ENCODE peak calls at places on chromosomes 16 and 17, in nine cellular contexts. One of them, this sample, is unnamed.

GRCh38 chr17:67942810-67943209 is 53.5 kb downstream of the C17orf58 start:
- DNase-seq in hepatocyte: peak; percentile 5
- DNase-seq in mucosa of descending colon: no peak
- DNase-seq in aorta: no peak
- DNase-seq in thoracic aorta: no peak
- DNase-seq in ascending aorta: no peak
- DNase-seq in right lobe of liver: no peak
- DNase-seq in PC-3: peak; percentile 75
- DNase-seq in gastrocnemius medialis: no peak
- DNase-seq in this sample: no peak

GRCh38 chr16:64948056-64948455 is 173.8 kb downstream of the CDH11 start:
- DNase-seq in ascending aorta: no peak
- DNase-seq in PC-3: no peak
- DNase-seq in gastrocnemius medialis: no peak
- DNase-seq in mucosa of descending colon: no peak
- DNase-seq in hepatocyte: no peak
- DNase-seq in thoracic aorta: no peak
- DNase-seq in right lobe of liver: no peak
- DNase-seq in aorta: no peak
- DNase-seq in this sample: no peak

GRCh38 chr17:67891481-67892119 is 66.3 kb downstream of the BPTF start:
- DNase-seq in thoracic aorta: no peak
- DNase-seq in hepatocyte: peak; percentile 53
- DNase-seq in ascending aorta: no peak
- DNase-seq in PC-3: peak; percentile 73
- DNase-seq in right lobe of liver: peak; percentile 30
- DNase-seq in mucosa of descending colon: peak; percentile 32
- DNase-seq in gastrocnemius medialis: no peak
- DNase-seq in aorta: no peak
- DNase-seq in this sample: no peak

GRCh38 chr16:15949210-15950166 is at the start of gene ABCC1:
- DNase-seq in gastrocnemius medialis: peak; percentile 40
- DNase-seq in right lobe of liver: peak; percentile 53
- DNase-seq in PC-3: peak; percentile 49
- DNase-seq in hepatocyte: peak; percentile 68
- DNase-seq in ascending aorta: no peak
- DNase-seq in mucosa of descending colon: peak; percentile 46
- DNase-seq in thoracic aorta: no peak
- DNase-seq in aorta: peak; percentile 54
- DNase-seq in this sample: peak; percentile 56

GRCh38 chr16:4679854-4680636 is 13.3 kb upstream of the NUDT16L1 start:
- DNase-seq in hepatocyte: no peak
- DNase-seq in aorta: peak; percentile 90
- DNase-seq in mucosa of descending colon: peak; percentile 80
- DNase-seq in right lobe of liver: peak; percentile 86
- DNase-seq in PC-3: peak; percentile 91
- DNase-seq in thoracic aorta: no peak
- DNase-seq in gastrocnemius medialis: peak; percentile 57
- DNase-seq in ascending aorta: no peak
- DNase-seq in this sample: peak; percentile 75

GRCh38 chr16:1745181-1745899 is 26.0 kb downstream of the NME3 start:
- DNase-seq in aorta: no peak
- DNase-seq in mucosa of descending colon: no peak
- DNase-seq in gastrocnemius medialis: no peak
- DNase-seq in right lobe of liver: no peak
- DNase-seq in hepatocyte: no peak
- DNase-seq in thoracic aorta: no peak
- DNase-seq in ascending aorta: no peak
- DNase-seq in PC-3: peak; percentile 36
- DNase-seq in this sample: no peak

GRCh38 chr16:54280751-54281150 is 5.8 kb downstream of the IRX3 start:
- DNase-seq in gastrocnemius medialis: no peak
- DNase-seq in right lobe of liver: no peak
- DNase-seq in hepatocyte: no peak
- DNase-seq in mucosa of descending colon: no peak
- DNase-seq in PC-3: no peak
- DNase-seq in ascending aorta: no peak
- DNase-seq in aorta: no peak
- DNase-seq in thoracic aorta: no peak
- DNase-seq in this sample: no peak

GRCh38 chr16:49216593-49216992 is 65.0 kb downstream of the CBLN1 start:
- DNase-seq in mucosa of descending colon: peak; percentile 3
- DNase-seq in aorta: no peak
- DNase-seq in ascending aorta: no peak
- DNase-seq in gastrocnemius medialis: no peak
- DNase-seq in thoracic aorta: no peak
- DNase-seq in right lobe of liver: no peak
- DNase-seq in hepatocyte: peak; percentile 10
- DNase-seq in PC-3: no peak
- DNase-seq in this sample: peak; percentile 27

GRCh38 chr17:27578718-27579085 is 52.3 kb upstream of the LGALS9 start:
- DNase-seq in right lobe of liver: no peak
- DNase-seq in mucosa of descending colon: no peak
- DNase-seq in hepatocyte: peak; percentile 66
- DNase-seq in gastrocnemius medialis: peak; percentile 65
- DNase-seq in thoracic aorta: no peak
- DNase-seq in ascending aorta: no peak
- DNase-seq in PC-3: no peak
- DNase-seq in aorta: no peak
- DNase-seq in this sample: no peak

GRCh38 chr16:2816751-2817495 is at the start of gene PRSS21:
- DNase-seq in mucosa of descending colon: no peak
- DNase-seq in ascending aorta: no peak
- DNase-seq in aorta: peak; percentile 49
- DNase-seq in gastrocnemius medialis: no peak
- DNase-seq in thoracic aorta: no peak
- DNase-seq in hepatocyte: no peak
- DNase-seq in right lobe of liver: no peak
- DNase-seq in PC-3: no peak
- DNase-seq in this sample: no peak

GRCh38 chr16:89952049-89952448 is 3.5 kb downstream of the DEF8 start:
- DNase-seq in mucosa of descending colon: peak; percentile 62
- DNase-seq in PC-3: no peak
- DNase-seq in gastrocnemius medialis: no peak
- DNase-seq in thoracic aorta: no peak
- DNase-seq in right lobe of liver: no peak
- DNase-seq in hepatocyte: no peak
- DNase-seq in aorta: no peak
- DNase-seq in ascending aorta: no peak
- DNase-seq in this sample: no peak
- H3K4me1 ChIP-seq in mucosa of descending colon: peaks cover 9% of the 10 kb centered on the region
- H3K4me1 ChIP-seq in PC-3: peaks cover 4% of the 10 kb centered on the region
- H3K4me1 ChIP-seq in gastrocnemius medialis: peaks cover 9% of the 10 kb centered on the region
- H3K4me1 ChIP-seq in thoracic aorta: peaks cover 19% of the 10 kb centered on the region
- H3K4me1 ChIP-seq in right lobe of liver: no peaks in the 10 kb centered on the region
- H3K4me1 ChIP-seq in hepatocyte: peaks cover 7% of the 10 kb centered on the region
- H3K4me1 ChIP-seq in aorta: no peaks in the 10 kb centered on the region
- H3K4me1 ChIP-seq in ascending aorta: peaks cover 15% of the 10 kb centered on the region
- H3K4me1 ChIP-seq in this sample: peaks cover 3% of the 10 kb centered on the region

GRCh38 chr17:17834974-17835373 is 1.8 kb downstream of the SREBF1 start:
- DNase-seq in thoracic aorta: no peak
- DNase-seq in hepatocyte: no peak
- DNase-seq in gastrocnemius medialis: no peak
- DNase-seq in ascending aorta: no peak
- DNase-seq in right lobe of liver: peak; percentile 21
- DNase-seq in aorta: no peak
- DNase-seq in PC-3: no peak
- DNase-seq in mucosa of descending colon: no peak
- DNase-seq in this sample: peak; percentile 33
- H3K4me3 ChIP-seq in thoracic aorta: peak overlapping the region; percentile 97
- H3K4me3 ChIP-seq in hepatocyte: no peak overlapping the region
- H3K4me3 ChIP-seq in gastrocnemius medialis: peak overlapping the region; percentile 44
- H3K4me3 ChIP-seq in ascending aorta: no peak overlapping the region
- H3K4me3 ChIP-seq in right lobe of liver: no peak overlapping the region
- H3K4me3 ChIP-seq in aorta: no peak overlapping the region
- H3K4me3 ChIP-seq in PC-3: peak overlapping the region; percentile 86
- H3K4me3 ChIP-seq in mucosa of descending colon: no peak overlapping the region
- H3K4me3 ChIP-seq in this sample: no peak overlapping the region

GRCh38 chr16:31214705-31215286 is 877 bp downstream of the TRIM72 start:
- DNase-seq in gastrocnemius medialis: peak; percentile 50
- DNase-seq in aorta: no peak
- DNase-seq in right lobe of liver: no peak
- DNase-seq in mucosa of descending colon: no peak
- DNase-seq in hepatocyte: no peak
- DNase-seq in ascending aorta: no peak
- DNase-seq in thoracic aorta: no peak
- DNase-seq in PC-3: no peak
- DNase-seq in this sample: no peak
- H3K9me3 ChIP-seq in gastrocnemius medialis: no peaks in the 10 kb centered on the region
- H3K9me3 ChIP-seq in aorta: no peaks in the 10 kb centered on the region
- H3K9me3 ChIP-seq in right lobe of liver: no peaks in the 10 kb centered on the region
- H3K9me3 ChIP-seq in mucosa of descending colon: no peaks in the 10 kb centered on the region
- H3K9me3 ChIP-seq in hepatocyte: no peaks in the 10 kb centered on the region
- H3K9me3 ChIP-seq in ascending aorta: no peaks in the 10 kb centered on the region
- H3K9me3 ChIP-seq in thoracic aorta: no peaks in the 10 kb centered on the region
- H3K9me3 ChIP-seq in PC-3: no peaks in the 10 kb centered on the region
- H3K9me3 ChIP-seq in this sample: no peaks in the 10 kb centered on the region

GRCh38 chr17:70678889-70679288 is 509.6 kb downstream of the KCNJ2 start:
- DNase-seq in aorta: no peak
- DNase-seq in mucosa of descending colon: no peak
- DNase-seq in PC-3: no peak
- DNase-seq in ascending aorta: no peak
- DNase-seq in thoracic aorta: no peak
- DNase-seq in right lobe of liver: no peak
- DNase-seq in hepatocyte: no peak
- DNase-seq in gastrocnemius medialis: no peak
- DNase-seq in this sample: no peak

GRCh38 chr17:70675070-70675590 is 505.8 kb downstream of the KCNJ2 start:
- DNase-seq in ascending aorta: no peak
- DNase-seq in PC-3: no peak
- DNase-seq in gastrocnemius medialis: no peak
- DNase-seq in thoracic aorta: no peak
- DNase-seq in mucosa of descending colon: no peak
- DNase-seq in hepatocyte: no peak
- DNase-seq in right lobe of liver: no peak
- DNase-seq in aorta: no peak
- DNase-seq in this sample: no peak

GRCh38 chr17:70668938-70669778 is 499.8 kb downstream of the KCNJ2 start:
- DNase-seq in ascending aorta: no peak
- DNase-seq in mucosa of descending colon: no peak
- DNase-seq in thoracic aorta: no peak
- DNase-seq in hepatocyte: no peak
- DNase-seq in gastrocnemius medialis: no peak
- DNase-seq in aorta: no peak
- DNase-seq in right lobe of liver: no peak
- DNase-seq in PC-3: no peak
- DNase-seq in this sample: peak; percentile 79

GRCh38 chr17:70677783-70678647 is 508.7 kb downstream of the KCNJ2 start:
- DNase-seq in ascending aorta: no peak
- DNase-seq in aorta: no peak
- DNase-seq in right lobe of liver: peak; percentile 33
- DNase-seq in gastrocnemius medialis: no peak
- DNase-seq in thoracic aorta: no peak
- DNase-seq in mucosa of descending colon: no peak
- DNase-seq in hepatocyte: no peak
- DNase-seq in PC-3: no peak
- DNase-seq in this sample: no peak

GRCh38 chr17:70674061-70674460 is 504.7 kb downstream of the KCNJ2 start:
- DNase-seq in thoracic aorta: no peak
- DNase-seq in gastrocnemius medialis: no peak
- DNase-seq in ascending aorta: no peak
- DNase-seq in mucosa of descending colon: no peak
- DNase-seq in aorta: no peak
- DNase-seq in right lobe of liver: no peak
- DNase-seq in PC-3: no peak
- DNase-seq in hepatocyte: no peak
- DNase-seq in this sample: no peak
- H3K4me1 ChIP-seq in thoracic aorta: no peaks in the 10 kb centered on the region
- H3K4me1 ChIP-seq in gastrocnemius medialis: no peaks in the 10 kb centered on the region
- H3K4me1 ChIP-seq in ascending aorta: no peaks in the 10 kb centered on the region
- H3K4me1 ChIP-seq in mucosa of descending colon: no peaks in the 10 kb centered on the region
- H3K4me1 ChIP-seq in aorta: peaks cover 1% of the 10 kb centered on the region
- H3K4me1 ChIP-seq in right lobe of liver: no peaks in the 10 kb centered on the region
- H3K4me1 ChIP-seq in PC-3: no peaks in the 10 kb centered on the region
- H3K4me1 ChIP-seq in hepatocyte: no peaks in the 10 kb centered on the region
- H3K4me1 ChIP-seq in this sample: peaks cover 1% of the 10 kb centered on the region

GRCh38 chr16:67667434-67667816 is 811 bp downstream of the C16orf86 start:
- DNase-seq in PC-3: no peak
- DNase-seq in thoracic aorta: no peak
- DNase-seq in ascending aorta: no peak
- DNase-seq in gastrocnemius medialis: no peak
- DNase-seq in mucosa of descending colon: no peak
- DNase-seq in aorta: no peak
- DNase-seq in right lobe of liver: no peak
- DNase-seq in hepatocyte: no peak
- DNase-seq in this sample: no peak
- H3K4me3 ChIP-seq in PC-3: no peak overlapping the region
- H3K4me3 ChIP-seq in thoracic aorta: peak overlapping the region; percentile 92
- H3K4me3 ChIP-seq in ascending aorta: peak overlapping the region; percentile 88
- H3K4me3 ChIP-seq in gastrocnemius medialis: peak overlapping the region; percentile 91
- H3K4me3 ChIP-seq in mucosa of descending colon: no peak overlapping the region
- H3K4me3 ChIP-seq in aorta: no peak overlapping the region
- H3K4me3 ChIP-seq in right lobe of liver: peak overlapping the region; percentile 94
- H3K4me3 ChIP-seq in hepatocyte: no peak overlapping the region
- H3K4me3 ChIP-seq in this sample: no peak overlapping the region

GRCh38 chr17:58400826-58401225 is 16.5 kb downstream of the RNF43 start:
- DNase-seq in ascending aorta: no peak
- DNase-seq in right lobe of liver: no peak
- DNase-seq in PC-3: no peak
- DNase-seq in gastrocnemius medialis: no peak
- DNase-seq in mucosa of descending colon: no peak
- DNase-seq in hepatocyte: no peak
- DNase-seq in aorta: no peak
- DNase-seq in thoracic aorta: no peak
- DNase-seq in this sample: no peak
- H3K9me3 ChIP-seq in ascending aorta: no peaks in the 10 kb centered on the region
- H3K9me3 ChIP-seq in right lobe of liver: no peaks in the 10 kb centered on the region
- H3K9me3 ChIP-seq in PC-3: no peaks in the 10 kb centered on the region
- H3K9me3 ChIP-seq in gastrocnemius medialis: no peaks in the 10 kb centered on the region
- H3K9me3 ChIP-seq in mucosa of descending colon: no peaks in the 10 kb centered on the region
- H3K9me3 ChIP-seq in hepatocyte: no peaks in the 10 kb centered on the region
- H3K9me3 ChIP-seq in aorta: no peaks in the 10 kb centered on the region
- H3K9me3 ChIP-seq in thoracic aorta: no peaks in the 10 kb centered on the region
- H3K9me3 ChIP-seq in this sample: no peaks in the 10 kb centered on the region

GRCh38 chr16:67166035-67166882 is 1.7 kb downstream of the HSF4 start:
- DNase-seq in right lobe of liver: no peak
- DNase-seq in aorta: no peak
- DNase-seq in thoracic aorta: no peak
- DNase-seq in ascending aorta: no peak
- DNase-seq in hepatocyte: no peak
- DNase-seq in PC-3: no peak
- DNase-seq in gastrocnemius medialis: no peak
- DNase-seq in mucosa of descending colon: no peak
- DNase-seq in this sample: no peak
- H3K4me1 ChIP-seq in right lobe of liver: no peaks in the 10 kb centered on the region
- H3K4me1 ChIP-seq in aorta: no peaks in the 10 kb centered on the region
- H3K4me1 ChIP-seq in thoracic aorta: peaks cover 66% of the 10 kb centered on the region
- H3K4me1 ChIP-seq in ascending aorta: peaks cover 50% of the 10 kb centered on the region
- H3K4me1 ChIP-seq in hepatocyte: peaks cover 50% of the 10 kb centered on the region
- H3K4me1 ChIP-seq in PC-3: peaks cover 24% of the 10 kb centered on the region
- H3K4me1 ChIP-seq in gastrocnemius medialis: peaks cover 61% of the 10 kb centered on the region
- H3K4me1 ChIP-seq in mucosa of descending colon: peaks cover 61% of the 10 kb centered on the region
- H3K4me1 ChIP-seq in this sample: peaks cover 4% of the 10 kb centered on the region

DNA sequence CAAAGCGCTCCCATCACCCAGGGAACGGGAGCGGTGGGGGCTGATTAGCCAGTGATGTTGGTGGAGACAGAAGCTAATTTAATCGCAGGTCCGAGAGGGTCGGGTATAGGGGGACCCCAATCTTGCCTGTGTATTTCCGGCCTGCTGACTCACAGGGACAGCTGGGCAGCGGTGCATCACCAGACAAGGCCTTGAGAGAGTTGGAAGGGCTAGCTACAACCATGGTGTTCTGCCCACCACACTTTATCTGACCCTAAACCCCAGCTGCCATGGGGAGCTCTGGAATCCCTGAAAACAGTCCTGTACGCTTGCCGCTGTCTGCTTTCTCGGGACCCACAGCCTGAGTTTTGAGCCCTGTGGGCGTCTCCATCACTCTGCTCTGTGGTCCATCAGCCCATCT is 100.4 kb upstream of the GSE1 start:
- DNase-seq in PC-3: no peak
- DNase-seq in aorta: no peak
- DNase-seq in gastrocnemius medialis: no peak
- DNase-seq in ascending aorta: no peak
- DNase-seq in mucosa of descending colon: no peak
- DNase-seq in right lobe of liver: no peak
- DNase-seq in thoracic aorta: no peak
- DNase-seq in hepatocyte: no peak
- DNase-seq in this sample: no peak
- H3K4me3 ChIP-seq in PC-3: no peak overlapping the region
- H3K4me3 ChIP-seq in aorta: no peak overlapping the region
- H3K4me3 ChIP-seq in gastrocnemius medialis: no peak overlapping the region
- H3K4me3 ChIP-seq in ascending aorta: no peak overlapping the region
- H3K4me3 ChIP-seq in mucosa of descending colon: no peak overlapping the region
- H3K4me3 ChIP-seq in right lobe of liver: no peak overlapping the region
- H3K4me3 ChIP-seq in thoracic aorta: no peak overlapping the region
- H3K4me3 ChIP-seq in hepatocyte: no peak overlapping the region
- H3K4me3 ChIP-seq in this sample: no peak overlapping the region